ENCODE peak calls at places on chromosomes 11 and 22, in eight cellular contexts. Q is right lobe of liver, H is body of pancreas, V is HCT116, K is aorta, B is upper lobe of left lung, P is heart right ventricle, N is K562. J is an unnamed sample.
A peak's percentile ranks its signal among the peaks of the same experiment; 100 is the strongest.

GRCh38 chr11:120646206-120646605 is 134.7 kb downstream of the GRIK4 start:
- ATAC-seq in Q (no peak), H (no peak), V (no peak), K (no peak), B (no peak), P (no peak), N (no peak), J (no peak)

GRCh38 chr22:37345863-37346514 is 63.7 kb downstream of the CYTH4 start:
- ATAC-seq in Q (no peak), H (no peak), V (peak; percentile 50), K (no peak), B (no peak), P (peak; percentile 26), N (no peak), J (no peak)

GRCh38 chr22:37704645-37705044 is 7.8 kb downstream of the TRIOBP start:
- ATAC-seq in Q (no peak), H (no peak), V (no peak), K (no peak), B (no peak), P (no peak), N (no peak), J (no peak)

GRCh38 chr22:19607198-19608113 is 83.2 kb upstream of the CLDN5 start:
- ATAC-seq in Q (peak; percentile 86), H (peak; percentile 74), V (no peak), K (peak; percentile 69), B (peak; percentile 30), P (peak; percentile 40), N (peak; percentile 2), J (peak; percentile 79)

GRCh38 chr11:12827369-12827768 is 153.1 kb downstream of the TEAD1 start:
- ATAC-seq in Q (no peak), H (no peak), V (no peak), K (no peak), B (no peak), P (no peak), N (no peak), J (no peak)

GRCh38 chr11:66142370-66143263 is 72.5 kb downstream of the PACS1 start:
- ATAC-seq in Q (no peak), H (peak; percentile 25), V (peak; percentile 56), K (no peak), B (no peak), P (no peak), N (no peak), J (no peak)

GRCh38 chr22:36197065-36197440 is 4.6 kb downstream of the APOL4 start:
- ATAC-seq in Q (peak; percentile 44), H (no peak), V (no peak), K (no peak), B (peak; percentile 83), P (peak; percentile 70), N (peak; percentile 82), J (peak; percentile 71)

GRCh38 chr11:102143867-102144266 is 33.6 kb downstream of the YAP1 start:
- ATAC-seq in Q (peak; percentile 49), H (no peak), V (no peak), K (no peak), B (no peak), P (no peak), N (no peak), J (no peak)

GRCh38 chr22:40107756-40108437 is 69.8 kb upstream of the TNRC6B start:
- ATAC-seq in Q (peak; percentile 81), H (peak; percentile 77), V (no peak), K (peak; percentile 60), B (peak; percentile 63), P (peak; percentile 77), N (no peak), J (no peak)

GRCh38 chr11:9739108-9739507 is 75.2 kb downstream of the SWAP70 start:
- ATAC-seq in Q (peak; percentile 53), H (no peak), V (no peak), K (no peak), B (no peak), P (no peak), N (no peak), J (no peak)

GRCh38 chr11:69939551-69940245 is 120.5 kb upstream of the FGF3 start:
- ATAC-seq in Q (peak; percentile 73), H (peak; percentile 85), V (no peak), K (peak; percentile 90), B (peak; percentile 88), P (peak; percentile 91), N (no peak), J (peak; percentile 52)

GRCh38 chr22:40200795-40201194 is 23.1 kb downstream of the TNRC6B start:
- ATAC-seq in Q (no peak), H (no peak), V (no peak), K (no peak), B (no peak), P (no peak), N (peak; percentile 34), J (no peak)

GRCh38 chr11:115817844-115818565 is 313.8 kb upstream of the CADM1 start:
- ATAC-seq in Q (no peak), H (no peak), V (no peak), K (no peak), B (no peak), P (no peak), N (no peak), J (no peak)

GRCh38 chr22:22877523-22878210 is 9.9 kb upstream of the IGLL5 start:
- ATAC-seq in Q (peak; percentile 84), H (no peak), V (peak; percentile 89), K (no peak), B (peak; percentile 75), P (peak; percentile 31), N (peak; percentile 90), J (no peak)

GRCh38 chr11:70623906-70624597 is 225.7 kb downstream of the CTTN start:
- ATAC-seq in Q (no peak), H (no peak), V (no peak), K (no peak), B (no peak), P (no peak), N (no peak), J (no peak)

GRCh38 chr22:46373166-46373565 is 37.7 kb downstream of the TRMU start:
- ATAC-seq in Q (peak; percentile 13), H (no peak), V (no peak), K (no peak), B (no peak), P (no peak), N (no peak), J (no peak)

GRCh38 chr22:21868651-21869050 is 1.2 kb upstream of the MAPK1 start:
- ATAC-seq in Q (no peak), H (no peak), V (no peak), K (no peak), B (no peak), P (no peak), N (no peak), J (no peak)

GRCh38 chr11:73070653-73071052 is 71.5 kb downstream of the FCHSD2 start:
- ATAC-seq in Q (no peak), H (no peak), V (no peak), K (no peak), B (no peak), P (no peak), N (no peak), J (no peak)

GRCh38 chr22:25736378-25737011 is 5.5 kb upstream of the MYO18B start:
- ATAC-seq in Q (no peak), H (no peak), V (no peak), K (no peak), B (no peak), P (no peak), N (no peak), J (no peak)

GRCh38 chr11:65026810-65027209 is 429 bp upstream of the SNX15 start:
- ATAC-seq in Q (no peak), H (no peak), V (peak; percentile 21), K (no peak), B (peak; percentile 2), P (no peak), N (peak; percentile 16), J (no peak)
- H3K4me3 ChIP-seq in Q (no peak overlapping the region), H (no peak overlapping the region), V (peak overlapping the region; percentile 44), K (no peak overlapping the region), B (no peak overlapping the region), P (peak overlapping the region; percentile 65), N (peak overlapping the region; percentile 55), J (peak overlapping the region; percentile 70)

GRCh38 chr11:72012897-72013721 is 14.4 kb downstream of the IL18BP start:
- ATAC-seq in Q (peak; percentile 59), H (peak; percentile 77), V (no peak), K (peak; percentile 71), B (peak; percentile 91), P (peak; percentile 79), N (no peak), J (peak; percentile 82)

GRCh38 chr11:72015511-72016061 is 16.9 kb downstream of the IL18BP start:
- ATAC-seq in Q (no peak), H (no peak), V (peak; percentile 66), K (no peak), B (no peak), P (no peak), N (peak; percentile 66), J (no peak)

GRCh38 chr11:72013765-72014711 is 15.3 kb downstream of the IL18BP start:
- ATAC-seq in Q (no peak), H (no peak), V (no peak), K (peak; percentile 2), B (peak; percentile 6), P (no peak), N (no peak), J (no peak)

GRCh38 chr11:72012091-72012630 is 13.5 kb downstream of the IL18BP start:
- ATAC-seq in Q (no peak), H (no peak), V (no peak), K (no peak), B (no peak), P (no peak), N (no peak), J (no peak)

GRCh38 chr11:72014761-72015320 is 16.1 kb downstream of the IL18BP start:
- ATAC-seq in Q (no peak), H (no peak), V (no peak), K (no peak), B (no peak), P (no peak), N (no peak), J (no peak)
- H3K27ac ChIP-seq in Q (no peak overlapping the region), H (no peak overlapping the region), V (no peak overlapping the region), K (peak overlapping the region; percentile 73), B (no peak overlapping the region), P (peak overlapping the region; percentile 65), N (no peak overlapping the region), J (peak overlapping the region; percentile 44)

GRCh38 chr11:46557684-46558151 is 36.1 kb downstream of the AMBRA1 start:
- ATAC-seq in Q (no peak), H (no peak), V (peak; percentile 72), K (no peak), B (no peak), P (peak; percentile 13), N (peak; percentile 56), J (no peak)

GRCh38 chr11:46559815-46560214 is 34.0 kb downstream of the AMBRA1 start:
- ATAC-seq in Q (no peak), H (no peak), V (no peak), K (no peak), B (no peak), P (no peak), N (no peak), J (no peak)

GRCh38 chr11:46564459-46564858 is 29.4 kb downstream of the AMBRA1 start:
- ATAC-seq in Q (no peak), H (no peak), V (peak; percentile 58), K (no peak), B (no peak), P (no peak), N (no peak), J (no peak)

GRCh38 chr11:46562527-46562926 is 31.3 kb downstream of the AMBRA1 start:
- ATAC-seq in Q (no peak), H (no peak), V (no peak), K (no peak), B (no peak), P (no peak), N (no peak), J (no peak)

GRCh38 chr11:46560300-46561025 is 33.4 kb downstream of the AMBRA1 start:
- ATAC-seq in Q (peak; percentile 87), H (peak; percentile 68), V (no peak), K (peak; percentile 54), B (peak; percentile 68), P (peak; percentile 41), N (peak; percentile 39), J (no peak)
- H3K4me3 ChIP-seq in Q (peak overlapping the region; percentile 39), H (no peak overlapping the region), V (no peak overlapping the region), K (peak overlapping the region; percentile 26), B (peak overlapping the region; percentile 5), P (peak overlapping the region; percentile 50), N (peak overlapping the region; percentile 20), J (peak overlapping the region; percentile 43)

GRCh38 chr11:68263444-68264035 is 8.2 kb downstream of the C11orf24 start:
- ATAC-seq in Q (no peak), H (no peak), V (no peak), K (no peak), B (peak; percentile 38), P (peak; percentile 9), N (no peak), J (no peak)
- H3K27ac ChIP-seq in Q (no peak overlapping the region), H (no peak overlapping the region), V (no peak overlapping the region), K (no peak overlapping the region), B (no peak overlapping the region), P (no peak overlapping the region), N (no peak overlapping the region), J (no peak overlapping the region)

J was measured in gastroesophageal sphincter.